ENCODE peak calls at places on chromosomes 2 and 18, in ten cellular contexts. One of them, this sample, is unnamed.

GRCh38 chr18:80067897-80068296 is 33.7 kb downstream of the RBFA start:
- DNase-seq in HS-5: no peak
- DNase-seq in HTR-8/SVneo: no peak
- DNase-seq in NCI-H1105 treated with DMSO at 0.1 percent for 48 hours: no peak
- DNase-seq in iPS-NIHi11: no peak
- DNase-seq in stimulated activated CD4-positive, alpha-beta T cell treated with anti-CD3 and anti-CD28 coated beads, Interleukin-1b, Interleukin-23, amount 100 ng/mL, for 4 hours: no peak
- DNase-seq in pulmonary artery endothelial cell: no peak
- DNase-seq in sciatic nerve: no peak
- DNase-seq in AG20443: no peak
- DNase-seq in heart left ventricle: no peak
- DNase-seq in this sample: no peak

GRCh38 chr2:165720526-165720925 is 73.5 kb downstream of the GALNT3 start:
- DNase-seq in NCI-H1105 treated with DMSO at 0.1 percent for 48 hours: no peak
- DNase-seq in sciatic nerve: no peak
- DNase-seq in heart left ventricle: no peak
- DNase-seq in iPS-NIHi11: no peak
- DNase-seq in pulmonary artery endothelial cell: no peak
- DNase-seq in AG20443: peak; percentile 82
- DNase-seq in HS-5: no peak
- DNase-seq in stimulated activated CD4-positive, alpha-beta T cell treated with anti-CD3 and anti-CD28 coated beads, Interleukin-1b, Interleukin-23, amount 100 ng/mL, for 4 hours: no peak
- DNase-seq in HTR-8/SVneo: no peak
- DNase-seq in this sample: no peak

GRCh38 chr18:58669731-58670379 is 1.4 kb upstream of the MALT1 start:
- DNase-seq in heart left ventricle: no peak
- DNase-seq in HTR-8/SVneo: peak; percentile 28
- DNase-seq in sciatic nerve: no peak
- DNase-seq in NCI-H1105 treated with DMSO at 0.1 percent for 48 hours: peak; percentile 87
- DNase-seq in stimulated activated CD4-positive, alpha-beta T cell treated with anti-CD3 and anti-CD28 coated beads, Interleukin-1b, Interleukin-23, amount 100 ng/mL, for 4 hours: no peak
- DNase-seq in pulmonary artery endothelial cell: no peak
- DNase-seq in HS-5: peak; percentile 58
- DNase-seq in AG20443: no peak
- DNase-seq in iPS-NIHi11: no peak
- DNase-seq in this sample: peak; percentile 97

GRCh38 chr2:199602271-199602895 is 144.6 kb upstream of the SATB2 start:
- DNase-seq in NCI-H1105 treated with DMSO at 0.1 percent for 48 hours: peak; percentile 35
- DNase-seq in HS-5: no peak
- DNase-seq in stimulated activated CD4-positive, alpha-beta T cell treated with anti-CD3 and anti-CD28 coated beads, Interleukin-1b, Interleukin-23, amount 100 ng/mL, for 4 hours: no peak
- DNase-seq in pulmonary artery endothelial cell: no peak
- DNase-seq in iPS-NIHi11: peak; percentile 52
- DNase-seq in sciatic nerve: no peak
- DNase-seq in heart left ventricle: no peak
- DNase-seq in HTR-8/SVneo: peak; percentile 21
- DNase-seq in AG20443: no peak
- DNase-seq in this sample: peak; percentile 2

GRCh38 chr2:96267159-96267971 is 1.3 kb downstream of the CIAO1 start:
- DNase-seq in NCI-H1105 treated with DMSO at 0.1 percent for 48 hours: peak; percentile 21
- DNase-seq in HS-5: no peak
- DNase-seq in iPS-NIHi11: peak; percentile 64
- DNase-seq in pulmonary artery endothelial cell: no peak
- DNase-seq in sciatic nerve: no peak
- DNase-seq in HTR-8/SVneo: peak; percentile 62
- DNase-seq in AG20443: peak; percentile 30
- DNase-seq in heart left ventricle: no peak
- DNase-seq in stimulated activated CD4-positive, alpha-beta T cell treated with anti-CD3 and anti-CD28 coated beads, Interleukin-1b, Interleukin-23, amount 100 ng/mL, for 4 hours: peak; percentile 14
- DNase-seq in this sample: no peak

GRCh38 chr2:45024600-45025291 is 15.5 kb upstream of the SIX2 start:
- DNase-seq in sciatic nerve: no peak
- DNase-seq in stimulated activated CD4-positive, alpha-beta T cell treated with anti-CD3 and anti-CD28 coated beads, Interleukin-1b, Interleukin-23, amount 100 ng/mL, for 4 hours: no peak
- DNase-seq in iPS-NIHi11: peak; percentile 50
- DNase-seq in HTR-8/SVneo: peak; percentile 90
- DNase-seq in AG20443: peak; percentile 92
- DNase-seq in HS-5: peak; percentile 94
- DNase-seq in heart left ventricle: no peak
- DNase-seq in NCI-H1105 treated with DMSO at 0.1 percent for 48 hours: no peak
- DNase-seq in pulmonary artery endothelial cell: peak; percentile 66
- DNase-seq in this sample: peak; percentile 90

GRCh38 chr2:29811378-29811777 is 110.0 kb downstream of the ALK start:
- DNase-seq in HS-5: no peak
- DNase-seq in pulmonary artery endothelial cell: no peak
- DNase-seq in stimulated activated CD4-positive, alpha-beta T cell treated with anti-CD3 and anti-CD28 coated beads, Interleukin-1b, Interleukin-23, amount 100 ng/mL, for 4 hours: no peak
- DNase-seq in NCI-H1105 treated with DMSO at 0.1 percent for 48 hours: no peak
- DNase-seq in iPS-NIHi11: no peak
- DNase-seq in HTR-8/SVneo: no peak
- DNase-seq in AG20443: no peak
- DNase-seq in heart left ventricle: no peak
- DNase-seq in sciatic nerve: no peak
- DNase-seq in this sample: peak; percentile 96

GRCh38 chr2:239339726-239340654 is 60.8 kb downstream of the HDAC4 start:
- DNase-seq in iPS-NIHi11: no peak
- DNase-seq in stimulated activated CD4-positive, alpha-beta T cell treated with anti-CD3 and anti-CD28 coated beads, Interleukin-1b, Interleukin-23, amount 100 ng/mL, for 4 hours: no peak
- DNase-seq in NCI-H1105 treated with DMSO at 0.1 percent for 48 hours: no peak
- DNase-seq in sciatic nerve: no peak
- DNase-seq in HTR-8/SVneo: no peak
- DNase-seq in heart left ventricle: no peak
- DNase-seq in HS-5: no peak
- DNase-seq in AG20443: no peak
- DNase-seq in pulmonary artery endothelial cell: no peak
- DNase-seq in this sample: no peak

GRCh38 chr2:241844066-241844728 is 14.5 kb downstream of the PDCD1 start:
- DNase-seq in NCI-H1105 treated with DMSO at 0.1 percent for 48 hours: no peak
- DNase-seq in HS-5: no peak
- DNase-seq in stimulated activated CD4-positive, alpha-beta T cell treated with anti-CD3 and anti-CD28 coated beads, Interleukin-1b, Interleukin-23, amount 100 ng/mL, for 4 hours: peak; percentile 70
- DNase-seq in heart left ventricle: peak; percentile 86
- DNase-seq in AG20443: peak; percentile 94
- DNase-seq in sciatic nerve: peak; percentile 89
- DNase-seq in iPS-NIHi11: peak; percentile 86
- DNase-seq in HTR-8/SVneo: no peak
- DNase-seq in pulmonary artery endothelial cell: no peak
- DNase-seq in this sample: peak; percentile 4

GRCh38 chr2:62998949-62999348 is 51.7 kb upstream of the OTX1 start:
- DNase-seq in HTR-8/SVneo: no peak
- DNase-seq in stimulated activated CD4-positive, alpha-beta T cell treated with anti-CD3 and anti-CD28 coated beads, Interleukin-1b, Interleukin-23, amount 100 ng/mL, for 4 hours: no peak
- DNase-seq in sciatic nerve: no peak
- DNase-seq in heart left ventricle: no peak
- DNase-seq in pulmonary artery endothelial cell: no peak
- DNase-seq in HS-5: no peak
- DNase-seq in NCI-H1105 treated with DMSO at 0.1 percent for 48 hours: no peak
- DNase-seq in AG20443: no peak
- DNase-seq in iPS-NIHi11: no peak
- DNase-seq in this sample: peak; percentile 87

GRCh38 chr18:13611058-13611615 is 115.2 kb downstream of the FAM210A start:
- DNase-seq in sciatic nerve: no peak
- DNase-seq in HTR-8/SVneo: no peak
- DNase-seq in pulmonary artery endothelial cell: peak; percentile 11
- DNase-seq in stimulated activated CD4-positive, alpha-beta T cell treated with anti-CD3 and anti-CD28 coated beads, Interleukin-1b, Interleukin-23, amount 100 ng/mL, for 4 hours: no peak
- DNase-seq in AG20443: peak; percentile 75
- DNase-seq in HS-5: no peak
- DNase-seq in heart left ventricle: peak; percentile 75
- DNase-seq in NCI-H1105 treated with DMSO at 0.1 percent for 48 hours: no peak
- DNase-seq in iPS-NIHi11: no peak
- DNase-seq in this sample: no peak

GRCh38 chr2:43541165-43541564 is 54.7 kb downstream of the THADA start:
- DNase-seq in pulmonary artery endothelial cell: no peak
- DNase-seq in iPS-NIHi11: no peak
- DNase-seq in NCI-H1105 treated with DMSO at 0.1 percent for 48 hours: no peak
- DNase-seq in HTR-8/SVneo: no peak
- DNase-seq in AG20443: no peak
- DNase-seq in HS-5: peak; percentile 61
- DNase-seq in sciatic nerve: no peak
- DNase-seq in stimulated activated CD4-positive, alpha-beta T cell treated with anti-CD3 and anti-CD28 coated beads, Interleukin-1b, Interleukin-23, amount 100 ng/mL, for 4 hours: no peak
- DNase-seq in heart left ventricle: no peak
- DNase-seq in this sample: peak; percentile 99

This sample was measured in bronchial epithelial cell.